ENCODE peak calls at places on chromosomes 3 and 15, in eight cellular contexts. F is fibroblast of lung; L is aorta; U is Jurkat, Clone E6-1; O is foreskin fibroblast; X is heart left ventricle; P is cardiac fibroblast; S is CD4-positive, CD25-positive, alpha-beta regulatory T cell. K is an unnamed sample.

GRCh38 chr3:13878711-13879101 is 1.2 kb downstream of the WNT7A start:
- DNase-seq in F (no peak), L (no peak), U (no peak), O (no peak), X (no peak), P (no peak), S (no peak), K (no peak)

GRCh38 chr15:70160267-70160666 is 62.5 kb upstream of the TLE3 start:
- DNase-seq in F (peak), L (peak), U (no peak), O (peak), X (no peak), P (peak), S (no peak), K (no peak)

GRCh38 chr3:177463863-177464262 is 266.6 kb upstream of the TBL1XR1 start:
- DNase-seq in F (peak), L (no peak), U (no peak), O (peak), X (no peak), P (peak), S (peak), K (no peak)

GRCh38 chr15:92943581-92943980 is 43.5 kb downstream of the CHD2 start:
- DNase-seq in F (no peak), L (no peak), U (no peak), O (no peak), X (no peak), P (no peak), S (no peak), K (no peak)

GRCh38 chr3:14143826-14144225 is 19.0 kb downstream of the TMEM43 start:
- DNase-seq in F (peak), L (peak), U (no peak), O (peak), X (no peak), P (peak), S (no peak), K (peak)

GRCh38 chr15:49185473-49185872 is 15.4 kb downstream of the GALK2 start:
- DNase-seq in F (no peak), L (no peak), U (peak), O (no peak), X (no peak), P (no peak), S (no peak), K (no peak)

GRCh38 chr3:129195731-129196256 is 12.1 kb upstream of the CNBP start:
- DNase-seq in F (peak), L (peak), U (no peak), O (peak), X (peak), P (peak), S (no peak), K (peak)

GRCh38 chr15:88982304-88982945 is 69.2 kb upstream of the MFGE8 start:
- DNase-seq in F (peak), L (peak), U (no peak), O (peak), X (peak), P (peak), S (no peak), K (no peak)

GRCh38 chr15:89356634-89357298 is 22.1 kb upstream of the POLG start:
- DNase-seq in F (no peak), L (no peak), U (no peak), O (peak), X (no peak), P (no peak), S (no peak), K (peak)

GRCh38 chr3:28646435-28646834 is 297.8 kb upstream of the AZI2 start:
- DNase-seq in F (no peak), L (no peak), U (no peak), O (no peak), X (no peak), P (no peak), S (no peak), K (no peak)

GRCh38 chr3:188269040-188269439 is 115.1 kb downstream of the LPP start:
- DNase-seq in F (no peak), L (no peak), U (no peak), O (no peak), X (no peak), P (no peak), S (no peak), K (no peak)

GRCh38 chr3:129824926-129825541 is 68.5 kb downstream of the TMCC1 start:
- DNase-seq in F (peak), L (no peak), U (peak), O (peak), X (no peak), P (peak), S (peak), K (peak)

GRCh38 chr3:115245437-115245836 is 98.3 kb upstream of the ZBTB20 start:
- DNase-seq in F (peak), L (peak), U (no peak), O (peak), X (peak), P (peak), S (no peak), K (no peak)

GRCh38 chr3:82977871-82978270 is 1216.4 kb upstream of the GBE1 start:
- DNase-seq in F (no peak), L (no peak), U (no peak), O (no peak), X (no peak), P (no peak), S (no peak), K (no peak)

DNA sequence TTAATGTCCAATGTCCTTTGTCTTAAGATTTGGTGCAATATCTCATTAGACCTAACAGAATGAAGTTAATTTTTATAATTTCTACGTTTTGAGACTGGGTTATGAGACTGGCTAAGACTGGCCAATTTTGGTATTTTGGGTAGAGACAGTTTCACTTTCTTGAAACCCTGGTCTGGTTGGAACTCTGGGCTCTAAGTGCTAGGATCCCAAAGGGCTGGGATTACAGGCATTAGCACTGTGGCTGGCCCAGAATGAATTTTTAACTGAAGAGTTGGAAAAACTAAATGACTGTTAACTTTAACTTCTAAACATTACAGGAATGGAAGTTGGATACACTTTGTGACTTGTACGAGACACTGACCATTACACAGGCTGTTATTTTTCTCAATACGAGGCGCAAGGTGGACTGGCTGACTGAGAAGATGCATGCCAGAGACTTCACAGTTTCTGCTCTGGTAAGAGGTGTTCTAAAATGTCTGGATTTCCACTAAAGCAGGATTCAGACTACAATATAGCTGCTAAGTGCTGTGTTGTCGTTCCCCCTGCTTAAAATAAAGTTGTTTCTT is 3.5 kb downstream of the EIF4A2 start:
- DNase-seq in F (no peak), L (no peak), U (no peak), O (peak), X (no peak), P (no peak), S (no peak), K (no peak)
- H3K4me3 ChIP-seq in F (peak), L (peak), U (no peak), O (peak), X (no peak), P (peak), S (peak), K (peak)

DNA sequence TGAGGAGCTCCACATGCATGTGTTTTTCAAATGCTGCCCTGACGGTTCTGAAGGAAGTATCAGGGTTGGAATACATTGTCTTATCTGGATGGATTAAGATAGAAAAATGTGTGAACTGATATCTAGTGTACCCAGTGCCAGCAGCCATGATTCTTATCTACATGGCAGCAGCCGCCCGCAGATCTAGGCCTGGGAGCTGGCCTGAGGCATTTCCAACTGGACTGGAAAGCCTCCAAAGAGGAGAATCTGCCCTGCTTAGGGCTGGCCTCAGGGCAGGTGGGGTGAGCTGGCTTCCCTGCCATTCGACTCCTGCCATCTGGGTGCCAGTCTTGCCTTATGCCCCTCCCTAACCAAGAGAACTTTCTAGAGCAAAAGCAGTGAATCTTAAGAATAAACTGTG is 125.8 kb downstream of the SSR3 start:
- DNase-seq in F (no peak), L (no peak), U (no peak), O (no peak), X (no peak), P (no peak), S (no peak), K (no peak)
- H3K4me3 ChIP-seq in F (no peak), L (no peak), U (no peak), O (no peak), X (no peak), P (no peak), S (no peak), K (no peak)

GRCh38 chr3:69288161-69288895 is 97.6 kb downstream of the FRMD4B start:
- DNase-seq in F (no peak), L (no peak), U (no peak), O (no peak), X (no peak), P (no peak), S (no peak), K (no peak)
- H3K4me3 ChIP-seq in F (no peak), L (no peak), U (no peak), O (no peak), X (no peak), P (no peak), S (no peak), K (no peak)

GRCh38 chr3:42204867-42205599 is 61.0 kb downstream of the CCK start:
- DNase-seq in F (no peak), L (no peak), U (no peak), O (no peak), X (no peak), P (no peak), S (no peak), K (no peak)
- H3K4me3 ChIP-seq in F (no peak), L (no peak), U (no peak), O (no peak), X (no peak), P (no peak), S (no peak), K (no peak)

K was measured in HL-60.